ENCODE peak calls at places on chromosomes 16 and 17, in four cellular contexts. I, U, G and E are unnamed samples.

GRCh38 chr16:84532299-84532724 is 27.9 kb upstream of the MEAK7 start:
- DNase-seq in I (peak; percentile 47), U (peak; percentile 30), G (peak; percentile 98), E (no peak)

GRCh38 chr16:11052080-11052808 is 107.9 kb downstream of the CLEC16A start:
- DNase-seq in I (no peak), U (no peak), G (no peak), E (no peak)

GRCh38 chr16:88703486-88704309 is 2.5 kb downstream of the RNF166 start:
- DNase-seq in I (peak; percentile 58), U (no peak), G (no peak), E (no peak)

GRCh38 chr16:30565526-30565925 is 6.0 kb downstream of the ZNF688 start:
- DNase-seq in I (no peak), U (no peak), G (no peak), E (peak; percentile 31)

GRCh38 chr16:27840311-27841060 is 223.0 kb downstream of the GSG1L start:
- DNase-seq in I (no peak), U (no peak), G (no peak), E (no peak)

GRCh38 chr17:2027528-2028233 is 2.3 kb upstream of the DPH1 start:
- DNase-seq in I (no peak), U (no peak), G (no peak), E (no peak)

GRCh38 chr17:39547713-39548478 is 59.8 kb downstream of the NEUROD2 start:
- DNase-seq in I (peak; percentile 68), U (peak; percentile 58), G (peak; percentile 27), E (peak; percentile 86)

GRCh38 chr16:22189473-22190168 is 16.5 kb upstream of the EEF2K start:
- DNase-seq in I (no peak), U (peak; percentile 48), G (peak; percentile 56), E (peak; percentile 68)

GRCh38 chr16:29230671-29231091 is 175.8 kb downstream of the NPIPB11 start:
- DNase-seq in I (no peak), U (no peak), G (peak; percentile 23), E (peak; percentile 43)

GRCh38 chr17:45895969-45896793 is 1.8 kb downstream of the MAPT start:
- DNase-seq in I (no peak), U (no peak), G (no peak), E (peak; percentile 59)

GRCh38 chr17:82283208-82283749 is 9.8 kb upstream of the CSNK1D start:
- DNase-seq in I (no peak), U (no peak), G (peak; percentile 52), E (peak; percentile 65)

GRCh38 chr17:21194688-21195087 is 19.3 kb downstream of the TMEM11 start:
- DNase-seq in I (no peak), U (no peak), G (peak; percentile 80), E (no peak)

GRCh38 chr17:40903129-40903847 is 18.2 kb upstream of the KRT20 start:
- DNase-seq in I (no peak), U (no peak), G (peak; percentile 35), E (no peak)

GRCh38 chr16:70694517-70695218 is 8.8 kb upstream of the MTSS2 start:
- DNase-seq in I (no peak), U (no peak), G (no peak), E (no peak)

GRCh38 chr16:70805380-70805779 is 4.4 kb upstream of the VAC14 start:
- DNase-seq in I (no peak), U (no peak), G (no peak), E (no peak)

GRCh38 chr17:17691468-17692263 is 10.4 kb downstream of the RAI1 start:
- DNase-seq in I (no peak), U (no peak), G (peak; percentile 40), E (peak; percentile 65)

GRCh38 chr16:57826706-57827625 is 24.7 kb upstream of the KIFC3 start:
- DNase-seq in I (no peak), U (no peak), G (no peak), E (no peak)

GRCh38 chr16:57826040-57826434 is 23.7 kb upstream of the KIFC3 start:
- DNase-seq in I (no peak), U (no peak), G (no peak), E (no peak)

GRCh38 chr16:57829969-57830360 is 27.7 kb upstream of the KIFC3 start:
- DNase-seq in I (no peak), U (no peak), G (no peak), E (no peak)

GRCh38 chr16:57830890-57831484 is 28.7 kb upstream of the KIFC3 start:
- DNase-seq in I (no peak), U (no peak), G (no peak), E (no peak)

DNA sequence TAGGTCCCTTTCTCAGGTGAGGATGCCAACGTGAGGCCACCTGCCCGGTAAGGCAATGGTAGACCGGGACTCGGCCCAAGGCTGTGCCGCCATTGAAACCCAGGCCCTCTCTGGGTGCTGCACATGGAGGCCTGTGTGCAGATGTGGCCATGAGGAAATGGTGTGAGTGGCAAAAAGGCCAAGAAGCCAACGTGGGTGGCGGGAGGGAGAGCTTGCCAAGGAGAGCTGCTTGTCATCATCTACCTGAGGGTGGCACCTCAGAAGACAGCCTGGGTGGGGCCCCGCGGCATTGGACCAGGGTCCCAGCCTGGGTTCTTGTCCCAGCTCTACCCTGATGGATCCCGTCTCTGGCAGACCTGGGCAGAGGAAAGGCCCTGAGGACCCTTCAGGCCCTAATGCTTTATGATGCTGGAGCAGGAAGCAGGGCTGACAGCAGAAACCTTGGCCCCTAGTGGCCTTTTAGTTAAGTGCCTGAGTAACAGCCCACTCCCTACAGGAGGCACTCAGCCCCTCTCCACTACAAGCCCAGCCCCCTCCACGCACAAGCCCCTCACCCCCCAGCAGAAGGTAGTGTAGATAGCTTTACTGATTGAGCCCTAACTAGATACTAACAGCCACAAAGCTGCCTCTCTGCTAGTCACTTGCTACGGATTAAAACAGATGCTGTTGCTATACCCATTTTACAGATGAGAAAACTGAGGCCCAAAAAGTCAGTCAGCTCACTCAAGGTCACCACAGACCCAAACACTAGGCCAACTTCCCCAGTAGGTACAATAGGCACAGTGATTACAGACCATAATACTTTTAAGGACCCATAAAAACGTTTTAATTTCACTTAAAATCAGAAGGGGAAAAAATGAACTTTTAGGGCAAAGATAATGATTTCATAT is 26.2 kb upstream of the KIFC3 start:
- DNase-seq in I (no peak), U (no peak), G (no peak), E (no peak)
- TF ChIP-seq CTCF in I (no peak), U (no peak), G (no peak), E (no peak)

GRCh38 chr17:73646409-73647305 is 2.4 kb upstream of the SDK2 start:
- DNase-seq in I (no peak), U (no peak), G (no peak), E (peak; percentile 60)
- TF ChIP-seq CTCF in I (no peak), U (peak; percentile 24), G (peak; percentile 36), E (peak; percentile 19)

DNA sequence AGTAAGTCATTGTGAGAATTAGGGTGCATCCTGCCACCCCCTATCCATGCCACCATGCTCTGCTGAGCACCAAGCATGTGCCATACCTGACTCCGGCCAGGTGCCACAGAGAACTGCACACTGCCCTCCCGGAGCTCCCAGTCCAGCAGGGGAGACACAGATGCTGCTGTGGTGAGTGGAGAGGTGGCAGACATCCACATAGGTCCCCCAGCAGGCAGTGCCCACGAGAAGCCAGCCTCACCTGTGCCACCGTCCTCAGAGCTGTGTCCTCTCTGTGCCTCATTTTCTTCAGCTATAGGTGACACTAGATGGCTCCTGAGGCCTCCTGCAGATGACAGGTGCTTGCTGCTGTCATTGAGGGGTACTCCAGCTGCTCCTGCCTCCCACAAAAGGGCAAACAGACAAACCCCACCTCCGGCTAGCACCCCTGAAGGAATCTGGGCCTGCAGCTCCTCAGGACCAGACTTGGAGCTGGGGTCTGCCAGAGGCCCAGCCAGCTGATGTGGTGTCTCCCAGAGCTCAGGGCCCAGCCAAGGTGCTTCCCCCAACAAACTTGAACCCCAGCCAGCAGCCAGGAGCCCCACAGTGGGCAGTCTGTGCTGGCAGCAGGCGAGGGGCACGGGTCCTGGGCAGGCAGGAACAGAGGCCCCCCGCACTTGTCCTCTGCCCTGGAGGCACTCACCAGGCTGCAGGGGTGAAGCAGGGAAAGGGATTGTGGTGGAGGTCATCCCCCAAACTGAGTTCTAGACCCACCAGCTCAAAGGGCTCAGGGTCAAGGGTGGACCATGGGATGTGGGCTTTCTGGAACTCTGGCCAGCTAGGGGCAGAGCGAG is 17.1 kb downstream of the FOXJ1 start:
- DNase-seq in I (no peak), U (no peak), G (no peak), E (no peak)
- TF ChIP-seq CTCF in I (no peak), U (no peak), G (no peak), E (no peak)

GRCh38 chr17:35244345-35245195 is 1.7 kb downstream of the SLFN5 start:
- DNase-seq in I (peak; percentile 79), U (peak; percentile 76), G (peak; percentile 94), E (peak; percentile 40)

GRCh38 chr17:35245196-35245486 is 2.3 kb downstream of the SLFN5 start:
- DNase-seq in I (no peak), U (no peak), G (peak; percentile 96), E (no peak)

GRCh38 chr17:35242805-35243458 is at the start of gene SLFN5:
- DNase-seq in I (peak; percentile 96), U (peak; percentile 95), G (peak; percentile 92), E (peak; percentile 83)

GRCh38 chr17:35242158-35242804 is 591 bp upstream of the SLFN5 start:
- DNase-seq in I (peak; percentile 80), U (peak; percentile 18), G (peak; percentile 46), E (peak; percentile 40)

GRCh38 chr17:35243459-35244204 is 760 bp downstream of the SLFN5 start:
- DNase-seq in I (peak; percentile 54), U (peak; percentile 25), G (peak; percentile 72), E (peak; percentile 23)
- TF ChIP-seq CTCF in I (no peak), U (no peak), G (no peak), E (no peak)

GRCh38 chr16:61014869-61015268 is 1021.4 kb downstream of the CDH8 start:
- DNase-seq in I (no peak), U (no peak), G (no peak), E (no peak)
- TF ChIP-seq CTCF in I (no peak), U (no peak), G (no peak), E (no peak)

DNA sequence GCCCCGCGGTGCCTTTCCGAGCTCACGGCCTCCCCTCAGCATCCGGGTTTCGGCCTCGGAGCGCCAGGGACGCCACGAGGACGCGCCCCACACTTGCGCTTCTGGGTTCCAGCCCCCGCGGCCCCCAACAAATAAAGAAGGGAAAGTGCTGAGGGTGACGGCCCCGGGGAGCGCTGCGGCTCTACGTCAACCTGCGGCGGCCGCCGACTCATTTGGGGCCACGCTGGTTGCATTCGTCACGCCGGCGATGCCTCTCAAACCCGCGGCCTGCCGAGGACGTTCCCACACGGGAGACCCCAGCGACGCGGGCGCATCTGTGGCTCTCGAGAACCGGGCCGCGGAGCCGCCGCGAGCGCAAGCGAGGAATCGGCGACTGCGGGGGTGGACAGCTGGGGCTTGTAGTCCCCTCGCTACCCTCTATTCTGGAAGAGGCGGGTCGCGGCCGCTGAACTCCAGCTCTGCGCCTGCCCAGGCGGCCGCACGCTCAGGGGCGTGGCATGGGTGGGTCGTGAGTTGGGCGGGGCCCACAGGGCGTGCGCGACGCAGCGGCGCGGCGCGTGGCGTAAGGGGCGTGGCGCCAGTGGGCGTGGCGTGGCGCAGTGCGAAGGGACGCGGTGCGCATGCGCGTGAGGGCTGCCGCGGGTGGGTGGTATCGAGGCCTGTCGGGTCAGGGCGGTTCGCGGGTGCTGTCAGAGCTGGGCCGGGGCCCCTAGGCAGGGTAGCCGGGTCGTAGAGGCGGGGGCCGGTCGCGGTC is at the start of gene AMZ2:
- DNase-seq in I (peak; percentile 93), U (peak; percentile 88), G (peak; percentile 91), E (peak; percentile 97)
- TF ChIP-seq CTCF in I (no peak), U (peak; percentile 45), G (no peak), E (no peak)

GRCh38 chr16:14024300-14024699 is 46.8 kb upstream of the MRTFB start:
- DNase-seq in I (no peak), U (no peak), G (peak; percentile 28), E (no peak)
- TF ChIP-seq CTCF in I (no peak), U (no peak), G (peak; percentile 5), E (no peak)

GRCh38 chr17:65504141-65504540 is 57.3 kb downstream of the AXIN2 start:
- DNase-seq in I (no peak), U (no peak), G (no peak), E (no peak)
- TF ChIP-seq CTCF in I (no peak), U (no peak), G (no peak), E (no peak)